ENCODE peak calls at places on chromosomes 7 and 10, in seven cellular contexts. E is endothelial cell of umbilical vein, X is cardiac muscle cell, H is tibial nerve, S is ovary, F is heart right ventricle, O is upper lobe of left lung. I is an unnamed sample.

GRCh38 chr10:100886946-100887345 is 25.8 kb upstream of the SLF2 start:
- DNase-seq in E (no peak), X (peak; percentile 77), H (peak; percentile 41), S (peak; percentile 35), F (peak; percentile 52), O (no peak), I (no peak)

GRCh38 chr7:17408245-17408903 is 109.9 kb downstream of the AHR start:
- DNase-seq in E (peak; percentile 80), X (peak; percentile 92), H (peak; percentile 83), S (peak; percentile 71), F (peak; percentile 16), O (peak; percentile 87), I (peak; percentile 76)

GRCh38 chr7:33743594-33743993 is 161.7 kb upstream of the BMPER start:
- DNase-seq in E (no peak), X (peak; percentile 98), H (no peak), S (no peak), F (no peak), O (no peak), I (no peak)

GRCh38 chr7:1136841-1137516 is 23.0 kb downstream of the ZFAND2A start:
- DNase-seq in E (no peak), X (no peak), H (no peak), S (no peak), F (no peak), O (no peak), I (no peak)

GRCh38 chr10:68208424-68209042 is 23.4 kb downstream of the ATOH7 start:
- DNase-seq in E (peak; percentile 82), X (peak; percentile 84), H (no peak), S (peak; percentile 23), F (peak; percentile 10), O (peak; percentile 22), I (peak; percentile 65)

GRCh38 chr10:79442171-79443040 is 3.0 kb downstream of the ZCCHC24 start:
- DNase-seq in E (no peak), X (no peak), H (no peak), S (no peak), F (no peak), O (no peak), I (peak; percentile 36)

GRCh38 chr7:139915864-139916716 is 87.0 kb downstream of the TBXAS1 start:
- DNase-seq in E (peak; percentile 88), X (peak; percentile 98), H (peak; percentile 54), S (no peak), F (no peak), O (peak; percentile 44), I (peak; percentile 73)

GRCh38 chr10:3046941-3047621 is 20.3 kb upstream of the PFKP start:
- DNase-seq in E (no peak), X (no peak), H (no peak), S (no peak), F (no peak), O (no peak), I (no peak)

GRCh38 chr10:112988839-112989406 is 38.9 kb downstream of the TCF7L2 start:
- DNase-seq in E (peak; percentile 10), X (no peak), H (no peak), S (no peak), F (no peak), O (no peak), I (no peak)

GRCh38 chr10:21722209-21722608 is 188.2 kb downstream of the MLLT10 start:
- DNase-seq in E (no peak), X (no peak), H (no peak), S (no peak), F (no peak), O (no peak), I (no peak)
- H3K4me1 ChIP-seq in E (peaks cover 22% of the 10 kb centered on the region), X (peaks cover 53% of the 10 kb centered on the region), H (peaks cover 11% of the 10 kb centered on the region), S (peaks cover 2% of the 10 kb centered on the region), F (peaks cover 20% of the 10 kb centered on the region), O (peaks cover 11% of the 10 kb centered on the region), I (peaks cover 28% of the 10 kb centered on the region)

GRCh38 chr10:96500050-96500449 is 13.7 kb downstream of the TLL2 start:
- DNase-seq in E (no peak), X (no peak), H (no peak), S (no peak), F (no peak), O (no peak), I (no peak)
- TF ChIP-seq CTCF in E (no peak), X (no peak), H (no peak), S (no peak), F (no peak), O (no peak), I (no peak)

DNA sequence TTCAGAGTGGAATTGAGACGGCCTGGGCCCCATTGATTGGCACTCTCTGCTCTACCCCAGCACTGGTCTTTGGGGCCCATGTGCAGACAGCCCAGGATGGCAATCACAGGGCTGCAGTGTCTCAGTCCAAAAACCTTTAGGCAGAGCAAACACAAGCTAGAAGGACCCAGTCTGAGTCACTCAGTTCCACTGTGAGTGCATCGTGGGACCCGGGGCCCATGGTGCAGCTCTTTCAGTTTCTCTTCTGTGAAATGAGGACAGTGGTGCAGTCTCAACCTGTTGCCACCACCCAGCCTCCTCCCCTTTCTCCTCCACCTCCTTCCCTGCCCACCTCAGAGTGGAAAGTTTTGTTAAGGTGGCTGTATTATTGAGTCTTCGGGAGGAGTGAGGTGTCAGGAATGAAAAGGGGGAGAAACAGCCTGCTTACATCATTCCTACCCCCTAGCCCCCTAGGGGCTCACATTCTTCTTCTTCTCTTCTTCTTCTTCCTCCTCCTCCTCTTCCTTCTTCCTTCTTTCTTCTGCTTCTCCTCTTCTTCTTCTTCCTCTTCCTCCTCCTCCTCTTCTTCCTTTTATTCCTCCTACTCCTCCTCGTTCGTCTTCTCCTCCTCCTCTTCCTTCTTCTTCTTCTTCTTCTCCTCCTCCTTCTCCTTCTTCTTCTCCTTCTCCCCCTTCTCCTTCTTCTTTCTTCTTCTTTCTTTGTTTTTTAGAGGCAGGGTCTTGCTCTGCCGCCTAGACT is 19.5 kb upstream of the CARD11 start:
- DNase-seq in E (no peak), X (no peak), H (no peak), S (no peak), F (no peak), O (no peak), I (no peak)
- H3K4me1 ChIP-seq in E (no peaks in the 10 kb centered on the region), X (no peaks in the 10 kb centered on the region), H (no peaks in the 10 kb centered on the region), S (no peaks in the 10 kb centered on the region), F (no peaks in the 10 kb centered on the region), O (no peaks in the 10 kb centered on the region), I (no peaks in the 10 kb centered on the region)

DNA sequence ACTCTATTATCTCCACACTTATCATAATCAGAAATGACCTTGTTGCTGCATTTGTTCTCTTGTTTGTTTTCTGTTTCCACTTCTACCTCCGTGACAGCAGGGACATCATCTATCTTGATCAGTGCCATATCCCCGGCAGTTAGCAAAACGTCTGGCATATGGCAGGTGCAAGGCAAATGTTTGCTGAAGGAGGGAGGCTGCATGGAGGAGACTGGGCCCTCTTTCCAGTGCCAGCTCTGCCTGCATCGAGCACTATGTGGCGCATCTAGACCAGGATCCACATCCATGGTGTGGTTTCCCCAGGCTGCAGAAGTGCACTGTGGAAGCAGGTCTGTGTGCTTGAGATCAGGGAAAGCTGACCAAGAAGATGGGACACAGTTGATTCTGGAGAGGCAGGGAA is 181.2 kb downstream of the KCNMA1 start:
- DNase-seq in E (no peak), X (no peak), H (no peak), S (no peak), F (no peak), O (no peak), I (no peak)
- TF ChIP-seq CTCF in E (no peak), X (no peak), H (no peak), S (no peak), F (no peak), O (no peak), I (no peak)

DNA sequence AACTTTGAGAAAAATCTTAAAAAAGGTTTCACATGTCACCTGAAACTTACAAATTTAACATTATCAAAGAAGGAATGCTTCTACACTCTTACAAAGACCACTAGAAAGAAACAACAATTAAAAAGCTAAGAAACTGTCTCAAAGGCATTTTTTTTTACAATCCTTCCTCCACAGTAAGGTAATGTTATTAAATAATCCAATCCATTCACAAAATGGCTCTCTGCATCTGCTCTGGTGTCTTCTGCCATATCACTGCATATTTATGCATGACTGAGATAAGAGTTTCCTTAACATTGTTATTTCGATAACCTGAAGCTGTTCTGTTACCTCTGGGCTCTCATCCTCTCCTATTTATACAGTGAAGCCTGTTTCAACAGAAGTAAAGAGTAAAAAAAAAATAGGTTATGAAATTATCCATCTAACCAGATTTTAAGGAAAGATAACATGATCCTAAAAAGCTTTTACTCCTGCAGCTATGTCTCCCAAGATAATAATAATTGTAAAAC is 8.5 kb downstream of the HNRNPA2B1 start:
- DNase-seq in E (no peak), X (no peak), H (no peak), S (no peak), F (no peak), O (no peak), I (no peak)
- H3K4me1 ChIP-seq in E (peaks cover 43% of the 10 kb centered on the region), X (peaks cover under 1% of the 10 kb centered on the region), H (peaks cover 44% of the 10 kb centered on the region), S (peaks cover 4% of the 10 kb centered on the region), F (peaks cover 68% of the 10 kb centered on the region), O (peaks cover 65% of the 10 kb centered on the region), I (peaks cover 20% of the 10 kb centered on the region)

GRCh38 chr10:119247550-119247894 is 40.2 kb downstream of the GRK5 start:
- DNase-seq in E (no peak), X (no peak), H (no peak), S (no peak), F (no peak), O (no peak), I (no peak)
- TF ChIP-seq CTCF in E (no peak), X (no peak), H (no peak), S (no peak), F (no peak), O (no peak), I (no peak)

GRCh38 chr7:18532813-18533212 is 37.3 kb downstream of the HDAC9 start:
- DNase-seq in E (no peak), X (no peak), H (no peak), S (no peak), F (no peak), O (no peak), I (no peak)
- H3K4me1 ChIP-seq in E (no peaks in the 10 kb centered on the region), X (peaks cover 2% of the 10 kb centered on the region), H (no peaks in the 10 kb centered on the region), S (no peaks in the 10 kb centered on the region), F (peaks cover 51% of the 10 kb centered on the region), O (no peaks in the 10 kb centered on the region), I (no peaks in the 10 kb centered on the region)

GRCh38 chr10:132036887-132037675 is 28.7 kb upstream of the JAKMIP3 start:
- DNase-seq in E (no peak), X (no peak), H (no peak), S (no peak), F (no peak), O (no peak), I (no peak)
- TF ChIP-seq CTCF in E (no peak), X (no peak), H (no peak), S (no peak), F (no peak), O (no peak), I (no peak)